ENCODE peak calls at places on chromosome 14, in six cellular contexts. Z is activated naive CD8-positive, alpha-beta T cell treated with anti-CD3 and anti-CD28 coated beads, Interleukin-2, amount 50 U/mL, for 24 hours; P is left colon; O is kidney tubule cell; V is uterus; I is GM23248. W is an unnamed sample.

GRCh38 chr14:99382781-99383456 is 97.7 kb downstream of the SETD3 start:
- DNase-seq in Z (no peak), P (no peak), O (peak), V (no peak), I (no peak), W (no peak)

GRCh38 chr14:104746071-104746545 is 6.8 kb upstream of the SIVA1 start:
- DNase-seq in Z (peak), P (no peak), O (no peak), V (no peak), I (no peak), W (no peak)

GRCh38 chr14:74424606-74425005 is 1.4 kb downstream of the SYNDIG1L start:
- DNase-seq in Z (no peak), P (no peak), O (no peak), V (no peak), I (no peak), W (no peak)

GRCh38 chr14:42378274-42378673 is 771.6 kb downstream of the LRFN5 start:
- DNase-seq in Z (no peak), P (no peak), O (no peak), V (no peak), I (no peak), W (no peak)

GRCh38 chr14:104321151-104322130 is 183.1 kb downstream of the KIF26A start:
- DNase-seq in Z (no peak), P (peak), O (no peak), V (peak), I (no peak), W (no peak)

GRCh38 chr14:24612186-24612585 is 2.7 kb upstream of the GZMH start:
- DNase-seq in Z (no peak), P (no peak), O (no peak), V (no peak), I (no peak), W (no peak)

GRCh38 chr14:36521598-36522345 is 1.7 kb upstream of the NKX2-1 start:
- DNase-seq in Z (no peak), P (no peak), O (no peak), V (no peak), I (no peak), W (no peak)

GRCh38 chr14:52455291-52456088 is 96.8 kb downstream of the TXNDC16 start:
- DNase-seq in Z (no peak), P (no peak), O (peak), V (no peak), I (peak), W (no peak)

GRCh38 chr14:61337893-61338292 is 16.5 kb downstream of the PRKCH start:
- DNase-seq in Z (no peak), P (no peak), O (no peak), V (no peak), I (no peak), W (no peak)

GRCh38 chr14:105337966-105338365 is 23.4 kb downstream of the PACS2 start:
- DNase-seq in Z (no peak), P (no peak), O (no peak), V (no peak), I (no peak), W (peak)

GRCh38 chr14:95796846-95797245 is 79.8 kb upstream of the TUNAR start:
- DNase-seq in Z (no peak), P (no peak), O (peak), V (no peak), I (no peak), W (no peak)

GRCh38 chr14:102394717-102395378 is 32.1 kb downstream of the TECPR2 start:
- DNase-seq in Z (peak), P (no peak), O (no peak), V (no peak), I (no peak), W (no peak)

GRCh38 chr14:102097441-102098135 is 10.7 kb upstream of the HSP90AA1 start:
- DNase-seq in Z (no peak), P (peak), O (peak), V (no peak), I (no peak), W (no peak)

GRCh38 chr14:73743431-73743931 is 29.3 kb upstream of the PNMA1 start:
- DNase-seq in Z (peak), P (peak), O (peak), V (no peak), I (no peak), W (no peak)

GRCh38 chr14:62209287-62209899 is 447.2 kb downstream of the SNAPC1 start:
- DNase-seq in Z (no peak), P (no peak), O (peak), V (no peak), I (peak), W (no peak)

GRCh38 chr14:76293923-76294322 is 82.0 kb upstream of the ESRRB start:
- DNase-seq in Z (no peak), P (no peak), O (peak), V (no peak), I (no peak), W (no peak)

GRCh38 chr14:88993946-88994345 is 169.5 kb downstream of the TTC8 start:
- DNase-seq in Z (no peak), P (no peak), O (peak), V (no peak), I (peak), W (no peak)

GRCh38 chr14:104352493-104353220 is 214.3 kb downstream of the KIF26A start:
- DNase-seq in Z (no peak), P (peak), O (no peak), V (no peak), I (no peak), W (no peak)

GRCh38 chr14:71720978-71721624 is 211.1 kb upstream of the RGS6 start:
- DNase-seq in Z (peak), P (no peak), O (peak), V (no peak), I (peak), W (no peak)

GRCh38 chr14:99274346-99275221 is 2.6 kb upstream of the BCL11B start:
- DNase-seq in Z (peak), P (peak), O (peak), V (no peak), I (peak), W (peak)

GRCh38 chr14:99565383-99565782 is 38.6 kb downstream of the CCDC85C start:
- DNase-seq in Z (no peak), P (no peak), O (no peak), V (no peak), I (no peak), W (no peak)

GRCh38 chr14:65290830-65291229 is 121.7 kb upstream of the FUT8 start:
- DNase-seq in Z (peak), P (no peak), O (peak), V (no peak), I (peak), W (no peak)

GRCh38 chr14:85529803-85530574 is at the start of gene FLRT2:
- DNase-seq in Z (no peak), P (peak), O (peak), V (peak), I (peak), W (peak)

GRCh38 chr14:76595266-76595665 is 166.0 kb upstream of the VASH1 start:
- DNase-seq in Z (no peak), P (no peak), O (no peak), V (no peak), I (peak), W (no peak)

GRCh38 chr14:102323102-102323501 is 3.6 kb downstream of the ZNF839 start:
- DNase-seq in Z (no peak), P (peak), O (peak), V (peak), I (peak), W (peak)

GRCh38 chr14:102020058-102020971 is 55.9 kb downstream of the DYNC1H1 start:
- DNase-seq in Z (peak), P (no peak), O (peak), V (no peak), I (peak), W (no peak)

GRCh38 chr14:58151701-58152568 is at the start of gene ARMH4:
- DNase-seq in Z (peak), P (peak), O (peak), V (peak), I (peak), W (peak)

GRCh38 chr14:61171687-61172086 is 109.5 kb downstream of the TMEM30B start:
- DNase-seq in Z (no peak), P (no peak), O (no peak), V (no peak), I (peak), W (no peak)

GRCh38 chr14:79896009-79896408 is 315.3 kb downstream of the DIO2 start:
- DNase-seq in Z (no peak), P (no peak), O (no peak), V (no peak), I (no peak), W (no peak)

GRCh38 chr14:21072102-21072501 is 2.0 kb downstream of the ARHGEF40 start:
- DNase-seq in Z (no peak), P (no peak), O (no peak), V (no peak), I (peak), W (peak)

GRCh38 chr14:58746261-58746660 is 108.5 kb downstream of the DACT1 start:
- DNase-seq in Z (no peak), P (no peak), O (peak), V (no peak), I (peak), W (no peak)

GRCh38 chr14:77014004-77014604 is 14.4 kb downstream of the IRF2BPL start:
- DNase-seq in Z (no peak), P (no peak), O (no peak), V (peak), I (no peak), W (peak)

GRCh38 chr14:57833304-57833703 is 32.6 kb downstream of the SLC35F4 start:
- DNase-seq in Z (no peak), P (no peak), O (peak), V (peak), I (peak), W (peak)

GRCh38 chr14:28294834-28295440 is 471.6 kb upstream of the FOXG1 start:
- DNase-seq in Z (no peak), P (no peak), O (no peak), V (no peak), I (peak), W (no peak)

GRCh38 chr14:88628452-88628851 is 65.6 kb downstream of the ZC3H14 start:
- DNase-seq in Z (no peak), P (no peak), O (no peak), V (no peak), I (no peak), W (no peak)

GRCh38 chr14:104138098-104138890 is at the start of gene KIF26A:
- DNase-seq in Z (peak), P (no peak), O (no peak), V (no peak), I (no peak), W (peak)

GRCh38 chr14:31561155-31561846 is at the start of gene NUBPL:
- DNase-seq in Z (peak), P (peak), O (peak), V (peak), I (peak), W (peak)

GRCh38 chr14:33996450-33996849 is 45.6 kb upstream of the EGLN3 start:
- DNase-seq in Z (no peak), P (no peak), O (no peak), V (no peak), I (no peak), W (no peak)

GRCh38 chr14:99774526-99775307 is 18.5 kb upstream of the EML1 start:
- DNase-seq in Z (no peak), P (peak), O (no peak), V (peak), I (peak), W (peak)

GRCh38 chr14:65371784-65372183 is 40.7 kb upstream of the FUT8 start:
- DNase-seq in Z (no peak), P (no peak), O (no peak), V (no peak), I (no peak), W (no peak)